ENCODE peak calls at places on chromosomes 2 and 18, in four cellular contexts. One of them, this sample, is unnamed.

GRCh38 chr2:238570926-238571325 is 144.2 kb downstream of the ASB1 start:
- DNase-seq in K562: no peak
- DNase-seq in HepG2: no peak
- DNase-seq in WTC11: no peak
- DNase-seq in this sample: no peak

GRCh38 chr18:5975111-5975622 is 79.8 kb upstream of the TMEM200C start:
- DNase-seq in K562: no peak
- DNase-seq in HepG2: no peak
- DNase-seq in WTC11: no peak
- DNase-seq in this sample: no peak

GRCh38 chr18:79856119-79857080 is 58.7 kb downstream of the KCNG2 start:
- DNase-seq in K562: no peak
- DNase-seq in HepG2: no peak
- DNase-seq in WTC11: peak; percentile 49
- DNase-seq in this sample: peak; percentile 27

GRCh38 chr2:105856576-105856975 is 111.9 kb downstream of the NCK2 start:
- DNase-seq in K562: no peak
- DNase-seq in HepG2: no peak
- DNase-seq in WTC11: no peak
- DNase-seq in this sample: no peak

GRCh38 chr2:48315847-48316194 is 214.1 kb upstream of the STON1 start:
- DNase-seq in K562: peak; percentile 12
- DNase-seq in HepG2: peak; percentile 52
- DNase-seq in WTC11: peak; percentile 22
- DNase-seq in this sample: peak; percentile 55

GRCh38 chr2:152506843-152507242 is 171.9 kb downstream of the FMNL2 start:
- DNase-seq in K562: no peak
- DNase-seq in HepG2: no peak
- DNase-seq in WTC11: no peak
- DNase-seq in this sample: no peak

GRCh38 chr2:112541315-112542122 is 746 bp upstream of the POLR1B start:
- DNase-seq in K562: peak; percentile 81
- DNase-seq in HepG2: no peak
- DNase-seq in WTC11: peak; percentile 73
- DNase-seq in this sample: peak; percentile 88

GRCh38 chr18:67310826-67311225 is 205.7 kb downstream of the DSEL start:
- DNase-seq in K562: no peak
- DNase-seq in HepG2: no peak
- DNase-seq in WTC11: no peak
- DNase-seq in this sample: no peak

GRCh38 chr18:51072586-51073303 is 42.7 kb downstream of the SMAD4 start:
- DNase-seq in K562: no peak
- DNase-seq in HepG2: no peak
- DNase-seq in WTC11: no peak
- DNase-seq in this sample: no peak

GRCh38 chr2:157900684-157901083 is 24.6 kb upstream of the ACVR1 start:
- DNase-seq in K562: no peak
- DNase-seq in HepG2: no peak
- DNase-seq in WTC11: no peak
- DNase-seq in this sample: no peak

GRCh38 chr2:231228223-231228622 is 29.8 kb downstream of the ARMC9 start:
- DNase-seq in K562: no peak
- DNase-seq in HepG2: no peak
- DNase-seq in WTC11: no peak
- DNase-seq in this sample: no peak

GRCh38 chr2:223797073-223797472 is 40.3 kb downstream of the AP1S3 start:
- DNase-seq in K562: no peak
- DNase-seq in HepG2: no peak
- DNase-seq in WTC11: no peak
- DNase-seq in this sample: no peak

GRCh38 chr2:43576983-43577892 is 18.6 kb downstream of the THADA start:
- DNase-seq in K562: peak; percentile 48
- DNase-seq in HepG2: peak; percentile 63
- DNase-seq in WTC11: no peak
- DNase-seq in this sample: no peak

GRCh38 chr18:44700652-44701051 is 20.0 kb downstream of the SETBP1 start:
- DNase-seq in K562: no peak
- DNase-seq in HepG2: no peak
- DNase-seq in WTC11: no peak
- DNase-seq in this sample: no peak

GRCh38 chr2:114063346-114063745 is 173.5 kb downstream of the ACTR3 start:
- DNase-seq in K562: no peak
- DNase-seq in HepG2: no peak
- DNase-seq in WTC11: no peak
- DNase-seq in this sample: no peak

GRCh38 chr2:74715071-74715791 is 61.2 kb downstream of the SEMA4F start:
- DNase-seq in K562: peak; percentile 81
- DNase-seq in HepG2: peak; percentile 72
- DNase-seq in WTC11: peak; percentile 90
- DNase-seq in this sample: peak; percentile 97

DNA sequence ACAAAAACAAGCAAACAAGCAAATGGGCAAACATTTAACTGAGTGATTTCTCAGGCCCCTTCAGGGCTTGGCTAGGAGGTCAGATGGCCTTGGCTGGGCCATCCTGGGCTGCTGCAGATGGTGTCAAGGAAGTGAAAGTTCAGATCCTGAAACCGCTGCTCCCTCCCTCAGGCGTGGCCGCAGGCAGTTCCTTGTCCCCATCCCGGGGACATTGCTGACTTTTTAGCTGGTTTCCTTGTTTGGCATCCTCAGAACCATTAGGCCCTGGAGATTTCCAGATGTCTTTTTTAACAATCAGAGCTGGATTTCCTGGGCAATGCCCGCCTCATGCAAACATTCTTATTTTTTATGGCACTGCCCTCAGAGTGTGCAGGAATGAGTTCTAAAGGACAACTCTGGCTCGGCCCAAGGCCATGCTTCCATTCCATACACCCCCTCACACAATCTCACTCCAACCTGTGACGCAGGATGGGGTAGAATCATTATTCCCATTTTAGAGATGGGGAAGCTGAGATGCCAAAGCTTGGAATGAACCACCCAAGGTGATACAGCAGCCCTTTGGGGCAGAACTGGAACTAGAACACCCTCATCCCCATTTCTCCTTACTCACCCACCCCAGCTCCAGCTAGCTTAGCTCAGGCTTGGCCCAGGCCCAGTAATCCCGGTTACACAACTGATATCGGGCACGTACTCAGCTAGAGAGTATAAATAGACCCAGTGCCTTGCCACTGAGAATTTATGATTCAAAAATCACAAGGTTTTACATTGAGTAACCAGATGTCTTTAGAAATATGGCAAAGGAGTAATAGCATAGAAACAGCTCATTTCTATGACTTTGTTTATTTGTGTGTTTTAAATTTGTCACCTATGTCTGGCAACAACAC is 85.9 kb upstream of the ZCCHC2 start:
- DNase-seq in K562: no peak
- DNase-seq in HepG2: no peak
- DNase-seq in WTC11: no peak
- DNase-seq in this sample: no peak
- TF ChIP-seq ATF2 in K562: no peak
- TF ChIP-seq ATF2 in HepG2: no peak
- TF ChIP-seq ATF2 in WTC11: no peak
- TF ChIP-seq ATF2 in this sample: no peak

GRCh38 chr2:20446280-20446916 is 476 bp upstream of the RHOB start:
- DNase-seq in K562: no peak
- DNase-seq in HepG2: no peak
- DNase-seq in WTC11: no peak
- DNase-seq in this sample: no peak
- TF ChIP-seq ATF2 in K562: no peak
- TF ChIP-seq ATF2 in HepG2: no peak
- TF ChIP-seq ATF2 in WTC11: no peak
- TF ChIP-seq ATF2 in this sample: no peak

GRCh38 chr18:23247363-23247762 is 112.1 kb downstream of the CABLES1 start:
- DNase-seq in K562: no peak
- DNase-seq in HepG2: no peak
- DNase-seq in WTC11: no peak
- DNase-seq in this sample: no peak

GRCh38 chr18:23243178-23243577 is 107.9 kb downstream of the CABLES1 start:
- DNase-seq in K562: no peak
- DNase-seq in HepG2: no peak
- DNase-seq in WTC11: peak; percentile 41
- DNase-seq in this sample: no peak

GRCh38 chr18:23245461-23245860 is 110.2 kb downstream of the CABLES1 start:
- DNase-seq in K562: no peak
- DNase-seq in HepG2: no peak
- DNase-seq in WTC11: no peak
- DNase-seq in this sample: no peak

GRCh38 chr18:23247896-23248295 is 112.6 kb downstream of the CABLES1 start:
- DNase-seq in K562: no peak
- DNase-seq in HepG2: no peak
- DNase-seq in WTC11: no peak
- DNase-seq in this sample: no peak

DNA sequence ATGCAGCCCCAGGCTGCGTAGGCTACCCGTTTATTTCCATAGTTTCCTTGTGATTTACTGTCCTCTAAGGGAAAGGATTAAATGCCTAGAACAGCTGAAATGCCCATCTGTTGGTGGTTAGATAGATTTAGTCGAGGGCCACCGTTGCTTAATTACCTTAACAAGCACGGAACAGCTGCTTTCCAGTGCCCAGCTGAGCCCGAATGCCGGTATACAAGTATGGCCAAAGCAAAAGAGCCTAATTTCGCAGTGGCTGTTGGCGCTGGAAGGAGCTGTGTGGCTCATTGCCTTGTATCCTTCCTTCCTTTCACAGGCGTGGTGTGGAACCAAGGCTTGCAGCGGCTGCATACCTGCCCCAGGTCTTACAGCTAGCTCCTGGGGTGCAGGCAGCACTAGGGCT is 109.1 kb downstream of the CABLES1 start:
- DNase-seq in K562: no peak
- DNase-seq in HepG2: no peak
- DNase-seq in WTC11: no peak
- DNase-seq in this sample: no peak
- TF ChIP-seq ATF2 in K562: no peak
- TF ChIP-seq ATF2 in HepG2: no peak
- TF ChIP-seq ATF2 in WTC11: no peak
- TF ChIP-seq ATF2 in this sample: no peak

GRCh38 chr2:108616731-108617161 is 82.5 kb downstream of the LIMS1 start:
- DNase-seq in K562: no peak
- DNase-seq in HepG2: no peak
- DNase-seq in WTC11: no peak
- DNase-seq in this sample: no peak
- TF ChIP-seq ATF2 in K562: no peak
- TF ChIP-seq ATF2 in HepG2: no peak
- TF ChIP-seq ATF2 in WTC11: no peak
- TF ChIP-seq ATF2 in this sample: no peak

GRCh38 chr2:60818272-60818671 is 62.2 kb downstream of the PAPOLG start:
- DNase-seq in K562: peak; percentile 22
- DNase-seq in HepG2: peak; percentile 31
- DNase-seq in WTC11: no peak
- DNase-seq in this sample: no peak
- TF ChIP-seq ATF2 in K562: no peak
- TF ChIP-seq ATF2 in HepG2: no peak
- TF ChIP-seq ATF2 in WTC11: no peak
- TF ChIP-seq ATF2 in this sample: no peak

DNA sequence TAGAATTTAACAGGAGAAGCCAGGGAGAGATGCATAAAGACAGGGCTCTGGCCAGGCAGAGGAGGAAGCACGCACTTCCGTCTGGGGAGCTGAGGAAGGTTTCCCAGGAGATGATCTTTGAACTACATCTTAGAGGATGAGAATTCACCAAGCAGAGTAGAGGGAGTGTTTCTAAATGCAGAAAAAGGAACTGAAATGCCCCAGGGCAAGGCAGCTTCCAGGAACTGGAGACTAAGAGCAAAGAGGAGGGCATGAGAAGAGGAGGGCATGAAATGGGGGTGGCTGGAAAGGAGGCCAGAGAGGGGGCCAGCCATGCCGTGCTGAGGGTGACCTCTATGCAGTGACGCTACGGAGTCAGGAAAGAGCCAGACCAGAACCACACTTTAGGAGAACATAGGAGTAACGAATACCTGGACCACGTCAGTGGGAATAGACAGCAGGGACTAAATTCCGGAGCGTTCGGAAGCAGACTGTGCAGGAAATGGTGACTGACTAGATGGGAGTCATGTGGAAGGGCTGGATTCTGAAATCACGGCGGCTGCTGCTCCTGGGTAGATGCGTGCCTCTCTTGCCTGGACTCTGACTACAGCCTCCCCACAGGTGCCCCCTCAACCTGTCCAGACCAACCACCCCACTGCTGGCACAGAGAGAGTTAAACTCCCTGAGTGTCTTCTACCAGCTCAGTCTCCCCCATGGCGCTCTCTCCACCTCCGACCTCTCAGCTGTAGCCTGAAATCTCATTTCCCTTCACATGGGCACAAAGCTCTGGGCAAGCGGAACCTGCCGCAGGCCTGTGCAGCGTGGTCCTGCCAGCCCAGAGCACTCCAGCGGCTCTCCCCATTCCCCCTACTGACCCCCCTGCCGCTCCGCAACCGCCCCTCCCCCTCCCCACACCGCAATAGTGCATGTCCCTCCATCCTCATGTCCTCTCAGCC is 87.0 kb upstream of the RTN4 start:
- DNase-seq in K562: no peak
- DNase-seq in HepG2: no peak
- DNase-seq in WTC11: no peak
- DNase-seq in this sample: no peak
- TF ChIP-seq ATF2 in K562: no peak
- TF ChIP-seq ATF2 in HepG2: no peak
- TF ChIP-seq ATF2 in WTC11: no peak
- TF ChIP-seq ATF2 in this sample: no peak

GRCh38 chr2:172182624-172183023 is 79.9 kb upstream of the DLX2 start:
- DNase-seq in K562: no peak
- DNase-seq in HepG2: no peak
- DNase-seq in WTC11: no peak
- DNase-seq in this sample: no peak

GRCh38 chr2:172177581-172177980 is 74.9 kb upstream of the DLX2 start:
- DNase-seq in K562: no peak
- DNase-seq in HepG2: no peak
- DNase-seq in WTC11: no peak
- DNase-seq in this sample: no peak

GRCh38 chr2:172178035-172178434 is 75.3 kb upstream of the DLX2 start:
- DNase-seq in K562: no peak
- DNase-seq in HepG2: no peak
- DNase-seq in WTC11: no peak
- DNase-seq in this sample: no peak

GRCh38 chr2:172181840-172182239 is 79.1 kb upstream of the DLX2 start:
- DNase-seq in K562: no peak
- DNase-seq in HepG2: no peak
- DNase-seq in WTC11: peak; percentile 31
- DNase-seq in this sample: peak; percentile 53

DNA sequence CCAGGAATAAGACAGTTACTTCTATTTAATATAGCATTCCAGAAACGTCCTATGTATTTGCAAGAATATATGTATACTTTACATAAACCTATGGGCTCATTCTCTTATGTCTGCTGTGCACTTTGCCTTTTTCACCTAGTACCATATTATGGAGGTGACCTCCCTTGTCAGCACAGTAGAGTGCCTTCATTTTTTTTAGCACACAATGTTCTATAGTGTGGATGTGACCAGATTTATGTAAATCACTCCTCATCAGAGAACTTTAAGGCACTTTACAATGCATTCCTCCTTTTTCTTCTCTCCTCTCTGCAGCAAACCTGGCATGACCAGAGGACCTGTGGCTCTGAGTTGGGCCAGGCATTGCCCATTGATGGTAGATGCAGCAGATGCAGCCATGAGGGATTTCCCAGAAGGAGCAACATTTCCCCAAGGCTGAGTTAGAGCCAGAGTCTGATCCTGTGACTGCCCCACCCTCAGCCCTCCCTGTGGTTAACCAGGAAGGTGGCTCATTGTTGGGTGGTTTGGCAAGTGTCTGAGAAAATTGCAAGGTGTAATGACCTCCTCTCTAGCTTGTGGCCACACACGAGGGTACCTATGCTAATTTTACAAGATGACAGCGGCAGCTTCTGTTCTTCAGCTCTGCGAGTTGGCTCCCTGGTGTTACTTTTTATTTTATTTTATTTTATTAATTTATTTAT is 76.5 kb upstream of the DLX2 start:
- DNase-seq in K562: no peak
- DNase-seq in HepG2: no peak
- DNase-seq in WTC11: no peak
- DNase-seq in this sample: no peak
- TF ChIP-seq ATF2 in K562: no peak
- TF ChIP-seq ATF2 in HepG2: no peak
- TF ChIP-seq ATF2 in WTC11: no peak
- TF ChIP-seq ATF2 in this sample: no peak